ENCODE peak calls at places on chromosomes 3 and 15, in ten cellular contexts. R is thyroid gland, H is IMR-90, E is HepG2, P is esophagus muscularis mucosa, K is testis, J is adrenal gland, Z is body of pancreas, V is stomach, U is transverse colon. B is an unnamed sample.

GRCh38 chr15:93165737-93166136 is 76.7 kb upstream of the RGMA start:
- DNase-seq in U (no peak), P (no peak), J (no peak), E (no peak), H (no peak), K (no peak), V (no peak), Z (no peak), R (no peak), B (no peak)

GRCh38 chr15:33066584-33066983 is 127.9 kb downstream of the FMN1 start:
- DNase-seq in V (no peak), H (no peak), Z (no peak), P (no peak), U (peak), E (no peak), K (no peak), R (peak), J (no peak), B (no peak)

GRCh38 chr3:195522254-195523023 is 20.7 kb downstream of the PPP1R2 start:
- DNase-seq in J (no peak), U (no peak), R (no peak), Z (no peak), P (no peak), H (peak), E (no peak), K (no peak), V (no peak), B (no peak)

GRCh38 chr15:75186044-75186443 is 15.6 kb upstream of the C15orf39 start:
- DNase-seq in H (no peak), Z (no peak), R (no peak), J (no peak), K (no peak), U (no peak), P (no peak), E (no peak), V (no peak), B (no peak)

GRCh38 chr15:25175033-25175788 is 220.4 kb downstream of the SNRPN start:
- DNase-seq in U (no peak), V (peak), J (no peak), H (no peak), K (no peak), Z (no peak), R (no peak), E (no peak), P (peak), B (peak)

GRCh38 chr15:31805090-31805662 is 225.1 kb upstream of the CHRNA7 start:
- DNase-seq in V (no peak), R (no peak), K (no peak), E (no peak), H (no peak), U (no peak), J (no peak), P (no peak), Z (no peak), B (no peak)

GRCh38 chr15:72198410-72199270 is 1.1 kb upstream of the GRAMD2A start:
- DNase-seq in R (no peak), J (no peak), K (no peak), V (no peak), P (no peak), H (no peak), Z (no peak), U (no peak), E (no peak), B (peak)

GRCh38 chr15:79218588-79219200 is 63.8 kb upstream of the ANKRD34C start:
- DNase-seq in Z (no peak), P (no peak), K (no peak), E (no peak), J (no peak), R (no peak), U (no peak), V (no peak), H (peak), B (no peak)

GRCh38 chr3:120274739-120275167 is 10.3 kb downstream of the GPR156 start:
- DNase-seq in R (peak), K (no peak), U (no peak), P (no peak), J (peak), Z (peak), E (peak), H (peak), V (peak), B (no peak)

GRCh38 chr3:124935794-124936542 is 1.4 kb upstream of the MUC13 start:
- DNase-seq in J (no peak), Z (no peak), K (no peak), R (no peak), V (no peak), P (no peak), U (no peak), H (no peak), E (peak), B (no peak)

GRCh38 chr3:140463401-140463800 is 214.5 kb upstream of the TRIM42 start:
- DNase-seq in Z (no peak), J (no peak), V (no peak), R (no peak), P (no peak), U (no peak), K (no peak), E (no peak), H (no peak), B (no peak)

GRCh38 chr3:180802837-180803236 is 109.6 kb upstream of the FXR1 start:
- DNase-seq in Z (no peak), K (no peak), J (no peak), P (no peak), U (no peak), V (no peak), R (no peak), H (peak), E (peak), B (no peak)

GRCh38 chr3:71838406-71838805 is 53.5 kb upstream of the PROK2 start:
- DNase-seq in U (no peak), Z (no peak), R (no peak), P (no peak), E (no peak), V (no peak), J (no peak), K (no peak), H (no peak), B (no peak)

GRCh38 chr15:74130089-74130848 is at the start of gene ISLR2:
- DNase-seq in Z (no peak), H (no peak), K (no peak), R (no peak), V (no peak), U (no peak), J (no peak), P (no peak), E (no peak), B (no peak)

GRCh38 chr3:172892158-172892557 is 141.6 kb downstream of the ECT2 start:
- DNase-seq in J (no peak), H (peak), K (no peak), Z (no peak), P (no peak), V (no peak), U (no peak), E (no peak), R (no peak), B (no peak)

GRCh38 chr15:64686130-64686735 is 89.2 kb downstream of the RBPMS2 start:
- DNase-seq in U (no peak), Z (peak), R (no peak), H (peak), K (no peak), P (no peak), E (peak), V (no peak), J (peak), B (no peak)

GRCh38 chr3:143775401-143775970 is 72.8 kb downstream of the SLC9A9 start:
- DNase-seq in K (peak), V (no peak), E (peak), H (peak), J (peak), Z (peak), U (no peak), R (no peak), P (no peak), B (no peak)

GRCh38 chr15:31302778-31303433 is 23.7 kb upstream of the KLF13 start:
- DNase-seq in Z (no peak), U (no peak), R (no peak), J (peak), K (peak), V (no peak), H (no peak), P (peak), E (no peak), B (peak)

GRCh38 chr3:73037369-73037699 is 24.1 kb upstream of the EBLN2 start:
- DNase-seq in K (no peak), R (no peak), E (peak), V (no peak), H (peak), Z (no peak), P (no peak), U (no peak), J (no peak), B (no peak)

GRCh38 chr15:58957101-58957973 is 23.9 kb upstream of the SLTM start:
- DNase-seq in P (no peak), J (peak), H (peak), U (peak), V (peak), K (peak), Z (peak), R (peak), E (peak), B (no peak)

GRCh38 chr15:94576889-94577533 is 345.6 kb downstream of the MCTP2 start:
- DNase-seq in V (peak), R (no peak), P (no peak), K (peak), J (peak), Z (peak), U (peak), H (no peak), E (peak), B (no peak)

DNA sequence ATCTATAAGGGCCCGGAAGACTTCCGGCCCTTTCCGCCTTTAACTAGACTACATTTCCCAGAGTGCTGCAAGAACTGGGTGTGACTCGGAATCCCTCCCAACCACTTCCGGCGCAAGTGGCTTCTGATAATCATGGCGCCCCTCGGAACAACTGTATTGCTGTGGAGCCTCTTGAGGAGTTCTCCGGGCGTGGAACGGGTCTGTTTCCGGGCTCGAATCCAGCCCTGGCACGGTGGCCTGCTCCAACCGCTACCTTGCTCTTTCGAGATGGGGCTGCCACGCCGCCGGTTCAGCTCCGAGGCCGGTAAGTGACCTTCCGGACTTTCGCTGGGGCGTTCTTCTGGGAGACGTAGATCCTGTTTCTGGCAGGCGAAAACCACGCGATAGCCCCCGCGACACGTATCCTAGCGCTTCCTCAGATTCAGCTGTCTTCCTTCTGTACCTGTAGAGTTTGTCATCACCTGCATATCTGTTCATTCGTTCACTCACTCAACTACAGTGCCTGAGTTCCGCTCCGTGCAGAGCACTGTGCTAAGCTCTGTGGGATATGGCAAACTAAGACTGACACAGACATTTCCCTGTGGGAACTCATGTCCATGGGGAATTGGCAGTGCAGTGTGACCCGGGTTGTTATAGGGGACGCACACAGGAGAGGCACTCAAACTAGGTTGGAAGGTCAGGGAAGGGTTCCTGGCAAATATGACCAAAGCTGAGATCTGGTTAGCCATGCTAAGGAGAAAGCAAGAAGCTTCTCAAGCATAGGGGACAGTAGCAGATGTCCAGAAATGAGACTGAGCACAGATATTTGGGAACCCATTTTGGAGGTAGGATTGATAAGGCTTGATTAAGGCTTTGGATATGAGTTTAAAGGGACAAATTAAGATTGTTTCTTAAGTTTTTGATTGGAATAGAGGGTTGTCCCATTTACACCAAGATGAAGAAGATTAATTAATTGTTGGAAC is at the start of gene MRPS22:
- DNase-seq in J (peak), E (peak), P (no peak), U (peak), K (peak), R (peak), Z (peak), H (peak), V (peak), B (peak)
- TF ChIP-seq POLR2A in J (peak), E (peak), P (no peak), U (peak), K (no peak), R (peak), Z (peak), H (peak), V (no peak), B (no peak)

GRCh38 chr3:119239421-119239820 is 1.3 kb downstream of the B4GALT4 start:
- DNase-seq in K (no peak), P (no peak), Z (no peak), H (no peak), E (no peak), V (no peak), R (no peak), J (no peak), U (no peak), B (no peak)

GRCh38 chr3:119243712-119244111 is 3.0 kb upstream of the B4GALT4 start:
- DNase-seq in V (no peak), J (no peak), H (no peak), P (no peak), E (no peak), K (no peak), Z (no peak), U (no peak), R (no peak), B (no peak)

GRCh38 chr3:119240101-119240581 is 537 bp downstream of the B4GALT4 start:
- DNase-seq in H (no peak), E (peak), R (peak), U (peak), P (no peak), Z (no peak), V (no peak), J (peak), K (peak), B (no peak)

GRCh38 chr3:119237299-119237698 is 3.4 kb downstream of the B4GALT4 start:
- DNase-seq in H (peak), P (no peak), V (no peak), U (no peak), E (no peak), J (peak), K (no peak), R (no peak), Z (no peak), B (no peak)

DNA sequence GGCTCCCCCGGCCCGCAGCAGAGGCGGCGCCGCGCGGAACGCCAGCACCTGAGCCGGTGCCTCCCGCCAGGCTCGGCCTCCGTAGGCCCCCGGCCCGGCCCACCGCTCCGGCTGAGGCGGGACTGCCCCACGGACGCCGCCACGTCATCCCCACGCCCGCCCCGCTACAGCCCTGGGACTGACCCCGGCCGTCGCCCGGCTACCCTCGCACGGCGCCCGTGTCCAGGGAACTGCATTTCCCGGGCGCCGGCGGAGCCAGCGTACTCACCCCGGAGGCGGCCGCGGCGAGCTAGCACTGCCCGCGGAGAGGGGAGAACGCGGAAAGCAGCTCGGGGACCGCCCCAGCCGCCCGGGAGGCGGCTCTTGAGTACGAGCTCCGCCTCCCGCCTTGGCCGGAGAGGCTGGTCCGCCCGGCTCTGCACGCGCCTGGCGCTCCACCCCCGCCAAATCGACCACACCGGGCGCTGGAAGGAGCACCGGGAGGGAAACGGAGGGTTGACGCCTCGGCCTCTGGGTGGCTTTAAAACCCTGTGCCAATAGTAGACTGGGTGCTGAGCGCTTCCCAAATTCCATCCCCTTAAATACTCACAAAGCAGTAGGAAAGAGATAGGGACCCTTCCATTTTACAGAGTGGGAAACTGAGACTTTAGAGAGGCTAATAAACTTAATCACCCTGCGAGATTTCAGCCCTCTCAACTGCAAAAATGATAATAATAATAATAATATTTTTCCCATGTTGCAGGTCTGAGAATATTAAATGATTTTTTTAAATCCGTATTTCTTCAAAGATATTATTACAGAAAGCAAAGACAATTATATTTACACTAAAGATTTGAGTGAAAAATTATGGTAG is at the start of gene B4GALT4:
- DNase-seq in V (peak), J (peak), P (peak), H (peak), U (peak), R (peak), K (peak), Z (peak), E (peak), B (peak)
- TF ChIP-seq CTCF in V (no peak), J (no peak), P (no peak), H (no peak), U (no peak), R (no peak), K (no peak), Z (no peak), E (peak), B (no peak)

DNA sequence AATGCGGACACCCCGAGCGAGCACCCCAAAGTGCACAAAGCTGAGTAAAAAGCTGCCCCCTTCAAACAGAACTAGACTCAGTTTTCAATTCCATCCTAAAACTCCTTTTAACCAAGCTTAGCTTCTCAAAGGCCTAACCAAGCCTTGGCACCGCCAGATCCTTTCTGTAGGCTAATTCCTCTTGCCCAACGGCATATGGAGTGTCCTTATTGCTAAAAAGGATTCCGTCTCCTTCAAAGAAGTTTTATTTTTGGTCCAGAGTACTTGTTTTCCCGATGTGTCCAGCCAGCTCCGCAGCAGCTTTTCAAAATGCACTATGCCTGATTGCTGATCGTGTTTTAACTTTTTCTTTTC is 5.3 kb downstream of the BHLHE40 start:
- DNase-seq in U (no peak), V (no peak), R (no peak), P (no peak), E (no peak), K (no peak), Z (no peak), J (peak), H (peak), B (no peak)
- TF ChIP-seq POLR2A in U (no peak), V (no peak), R (no peak), P (no peak), E (no peak), K (no peak), Z (no peak), J (no peak), H (no peak), B (no peak)

GRCh38 chr3:165817160-165817709 is 20.0 kb downstream of the BCHE start:
- DNase-seq in V (no peak), J (no peak), K (no peak), H (no peak), Z (no peak), U (no peak), E (no peak), P (no peak), R (no peak), B (no peak)
- TF ChIP-seq CTCF in V (no peak), J (no peak), K (no peak), H (no peak), Z (no peak), U (no peak), E (no peak), P (no peak), R (no peak), B (no peak)

GRCh38 chr3:16472593-16472992 is 40.9 kb downstream of the RFTN1 start:
- DNase-seq in U (no peak), E (no peak), P (no peak), J (no peak), K (no peak), V (no peak), Z (no peak), H (no peak), R (no peak), B (no peak)
- TF ChIP-seq POLR2A in U (no peak), E (no peak), P (no peak), J (no peak), K (no peak), V (no peak), Z (no peak), H (no peak), R (no peak), B (no peak)